ENCODE peak calls at places on chromosomes 13 and 19, in six cellular contexts. One of them, this sample, is unnamed.

GRCh38 chr19:640156-640548 is 473 bp downstream of the FGF22 start:
- ATAC-seq in upper lobe of right lung: no peak
- ATAC-seq in activated CD8-positive, alpha-beta memory T cell treated with anti-CD3 and anti-CD28 coated beads, Interleukin-2, amount 10 ng/mL, durations not matched to agents 7 days and 5 days: no peak
- ATAC-seq in pancreas: no peak
- ATAC-seq in heart left ventricle: no peak
- ATAC-seq in lower lobe of right lung: no peak
- ATAC-seq in this sample: no peak

GRCh38 chr13:63107163-63107935 is 1691.7 kb upstream of the PCDH20 start:
- ATAC-seq in upper lobe of right lung: no peak
- ATAC-seq in activated CD8-positive, alpha-beta memory T cell treated with anti-CD3 and anti-CD28 coated beads, Interleukin-2, amount 10 ng/mL, durations not matched to agents 7 days and 5 days: no peak
- ATAC-seq in pancreas: no peak
- ATAC-seq in heart left ventricle: no peak
- ATAC-seq in lower lobe of right lung: no peak
- ATAC-seq in this sample: no peak

GRCh38 chr13:44243198-44243852 is 130.3 kb upstream of the SERP2 start:
- ATAC-seq in upper lobe of right lung: peak; percentile 83
- ATAC-seq in activated CD8-positive, alpha-beta memory T cell treated with anti-CD3 and anti-CD28 coated beads, Interleukin-2, amount 10 ng/mL, durations not matched to agents 7 days and 5 days: peak; percentile 42
- ATAC-seq in pancreas: peak; percentile 57
- ATAC-seq in heart left ventricle: peak; percentile 92
- ATAC-seq in lower lobe of right lung: peak; percentile 82
- ATAC-seq in this sample: peak; percentile 29

GRCh38 chr13:19817106-19817505 is 34.4 kb upstream of the PSPC1 start:
- ATAC-seq in upper lobe of right lung: no peak
- ATAC-seq in activated CD8-positive, alpha-beta memory T cell treated with anti-CD3 and anti-CD28 coated beads, Interleukin-2, amount 10 ng/mL, durations not matched to agents 7 days and 5 days: no peak
- ATAC-seq in pancreas: no peak
- ATAC-seq in heart left ventricle: no peak
- ATAC-seq in lower lobe of right lung: no peak
- ATAC-seq in this sample: no peak

GRCh38 chr13:96707146-96707545 is 287.1 kb downstream of the OXGR1 start:
- ATAC-seq in upper lobe of right lung: no peak
- ATAC-seq in activated CD8-positive, alpha-beta memory T cell treated with anti-CD3 and anti-CD28 coated beads, Interleukin-2, amount 10 ng/mL, durations not matched to agents 7 days and 5 days: no peak
- ATAC-seq in pancreas: no peak
- ATAC-seq in heart left ventricle: no peak
- ATAC-seq in lower lobe of right lung: no peak
- ATAC-seq in this sample: no peak

GRCh38 chr13:109155301-109155761 is 525.9 kb downstream of the MYO16 start:
- ATAC-seq in upper lobe of right lung: peak; percentile 69
- ATAC-seq in activated CD8-positive, alpha-beta memory T cell treated with anti-CD3 and anti-CD28 coated beads, Interleukin-2, amount 10 ng/mL, durations not matched to agents 7 days and 5 days: no peak
- ATAC-seq in pancreas: no peak
- ATAC-seq in heart left ventricle: no peak
- ATAC-seq in lower lobe of right lung: peak; percentile 74
- ATAC-seq in this sample: no peak

GRCh38 chr19:46495789-46496099 is at the start of gene PNMA8B:
- ATAC-seq in upper lobe of right lung: peak; percentile 42
- ATAC-seq in activated CD8-positive, alpha-beta memory T cell treated with anti-CD3 and anti-CD28 coated beads, Interleukin-2, amount 10 ng/mL, durations not matched to agents 7 days and 5 days: no peak
- ATAC-seq in pancreas: peak; percentile 90
- ATAC-seq in heart left ventricle: peak; percentile 49
- ATAC-seq in lower lobe of right lung: peak; percentile 50
- ATAC-seq in this sample: no peak

GRCh38 chr13:20460744-20461143 is 64.9 kb downstream of the CRYL1 start:
- ATAC-seq in upper lobe of right lung: no peak
- ATAC-seq in activated CD8-positive, alpha-beta memory T cell treated with anti-CD3 and anti-CD28 coated beads, Interleukin-2, amount 10 ng/mL, durations not matched to agents 7 days and 5 days: no peak
- ATAC-seq in pancreas: no peak
- ATAC-seq in heart left ventricle: no peak
- ATAC-seq in lower lobe of right lung: no peak
- ATAC-seq in this sample: no peak

GRCh38 chr19:7333198-7334118 is 15.3 kb upstream of the ARHGEF18 start:
- ATAC-seq in upper lobe of right lung: no peak
- ATAC-seq in activated CD8-positive, alpha-beta memory T cell treated with anti-CD3 and anti-CD28 coated beads, Interleukin-2, amount 10 ng/mL, durations not matched to agents 7 days and 5 days: no peak
- ATAC-seq in pancreas: no peak
- ATAC-seq in heart left ventricle: peak; percentile 94
- ATAC-seq in lower lobe of right lung: no peak
- ATAC-seq in this sample: no peak

This sample was measured in activated T-helper 17 cell treated with anti-CD3 and anti-CD28 coated beads, Interleukin-2, amount 50 U/mL, for 72 hours.